ENCODE peak calls at places on chromosomes 5 and 9, in four cellular contexts. M, C, H and V are unnamed samples.
A peak's percentile ranks its signal among the peaks of the same experiment; 100 is the strongest.

GRCh38 chr5:112641515-112642110 is 96.1 kb upstream of the APC start:
- DNase-seq in M (no peak), H (no peak), C (no peak), V (no peak)

GRCh38 chr5:139104577-139105271 is 93.4 kb downstream of the SIL1 start:
- DNase-seq in C (no peak), H (no peak), M (peak; percentile 87), V (no peak)

GRCh38 chr5:74112372-74112875 is 486.4 kb downstream of the ARHGEF28 start:
- DNase-seq in C (no peak), H (no peak), M (no peak), V (no peak)

GRCh38 chr5:96294887-96295209 is 138.2 kb downstream of the PCSK1 start:
- DNase-seq in M (no peak), C (no peak), H (no peak), V (no peak)

GRCh38 chr9:135039266-135039870 is 48.1 kb upstream of the OLFM1 start:
- DNase-seq in H (no peak), C (peak; percentile 29), M (peak; percentile 50), V (no peak)

GRCh38 chr9:26170224-26170623 is 492.0 kb upstream of the TUSC1 start:
- DNase-seq in H (no peak), M (no peak), C (no peak), V (no peak)

GRCh38 chr5:166758151-166758550 is 1533.3 kb upstream of the WWC1 start:
- DNase-seq in H (no peak), C (no peak), M (no peak), V (no peak)

GRCh38 chr9:109903515-109904138 is 123.6 kb downstream of the PALM2AKAP2 start:
- DNase-seq in H (peak; percentile 71), C (no peak), M (no peak), V (peak; percentile 71)

GRCh38 chr9:133643362-133643755 is 7.2 kb downstream of the DBH start:
- DNase-seq in M (no peak), C (no peak), H (no peak), V (no peak)

GRCh38 chr5:177503351-177504085 is 6.1 kb downstream of the DOK3 start:
- DNase-seq in H (no peak), M (no peak), C (no peak), V (no peak)
- H3K27ac ChIP-seq in H (no peak overlapping the region), M (no peak overlapping the region), C (no peak overlapping the region), V (no peak overlapping the region)

GRCh38 chr9:91811024-91811909 is 138.8 kb downstream of the ROR2 start:
- DNase-seq in H (no peak), M (peak; percentile 57), C (no peak), V (no peak)

GRCh38 chr9:91812191-91812590 is 137.8 kb downstream of the ROR2 start:
- DNase-seq in M (peak; percentile 30), H (no peak), C (no peak), V (no peak)

GRCh38 chr9:91814214-91814613 is 135.8 kb downstream of the ROR2 start:
- DNase-seq in C (no peak), H (no peak), M (peak; percentile 31), V (no peak)

GRCh38 chr9:91814681-91815212 is 135.3 kb downstream of the ROR2 start:
- DNase-seq in H (no peak), C (no peak), M (peak; percentile 31), V (no peak)

GRCh38 chr9:91813261-91813795 is 136.7 kb downstream of the ROR2 start:
- DNase-seq in H (no peak), M (peak; percentile 50), C (no peak), V (no peak)
- H3K4me1 ChIP-seq in H (no peaks in the 10 kb centered on the region), M (no peaks in the 10 kb centered on the region), C (no peaks in the 10 kb centered on the region), V (no peaks in the 10 kb centered on the region)

DNA sequence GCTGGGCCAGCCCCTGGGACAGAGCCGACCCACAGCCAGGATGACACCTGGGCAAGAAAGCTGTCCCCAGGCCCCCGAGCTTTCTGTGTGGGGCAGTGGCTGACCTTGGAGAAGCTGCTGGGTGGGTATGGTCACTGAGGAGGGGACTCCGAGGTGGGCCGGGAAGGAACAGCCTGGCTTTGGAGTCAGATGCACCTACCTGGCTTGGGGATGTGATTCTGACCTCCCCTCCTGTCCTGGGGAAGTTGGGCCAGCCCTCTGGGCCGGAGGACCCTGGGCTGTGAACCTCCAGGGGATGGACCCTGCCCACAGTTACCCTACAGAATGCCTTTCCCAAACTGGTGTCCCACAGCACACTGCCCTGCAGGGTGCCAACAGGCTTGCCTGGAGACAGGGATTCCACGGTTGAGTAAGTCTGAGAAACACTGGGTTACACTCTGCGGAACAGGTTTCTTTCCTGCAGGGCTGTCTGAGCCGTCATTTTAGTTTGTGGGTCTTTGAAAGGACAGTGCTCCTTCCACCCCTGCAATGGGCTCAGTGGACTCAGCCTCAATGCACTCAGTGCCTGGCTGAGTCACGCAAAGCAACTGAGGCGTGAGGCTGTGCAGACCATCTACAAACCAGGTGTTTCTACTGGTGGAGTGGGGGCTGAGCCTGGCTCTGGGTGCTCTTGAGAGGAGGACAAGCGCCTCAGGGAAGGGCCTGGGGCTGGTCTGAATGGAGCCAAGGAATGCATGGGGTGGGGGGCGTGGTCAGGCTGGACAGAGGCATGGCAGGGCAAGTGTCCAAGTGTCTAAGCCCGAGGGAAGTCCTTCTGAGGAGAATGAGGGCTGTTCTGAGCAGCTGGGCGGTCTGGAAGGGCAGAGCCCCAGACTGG is 41.3 kb upstream of the PHYKPL start:
- DNase-seq in M (no peak), H (no peak), C (no peak), V (no peak)
- H3K27ac ChIP-seq in M (no peak overlapping the region), H (no peak overlapping the region), C (no peak overlapping the region), V (no peak overlapping the region)

GRCh38 chr5:154757647-154758406 is 2.6 kb downstream of the LARP1 start:
- DNase-seq in M (no peak), C (no peak), H (no peak), V (peak; percentile 18)

GRCh38 chr5:154761062-154761740 is 6.0 kb downstream of the LARP1 start:
- DNase-seq in H (no peak), C (no peak), M (no peak), V (peak; percentile 14)

GRCh38 chr5:154758501-154758900 is 3.3 kb downstream of the LARP1 start:
- DNase-seq in M (no peak), H (no peak), C (no peak), V (no peak)

GRCh38 chr5:154756871-154757646 is 1.9 kb downstream of the LARP1 start:
- DNase-seq in M (peak; percentile 84), H (no peak), C (peak; percentile 65), V (peak; percentile 35)

GRCh38 chr5:154758977-154759376 is 3.8 kb downstream of the LARP1 start:
- DNase-seq in C (no peak), M (no peak), H (no peak), V (no peak)
- H3K4me1 ChIP-seq in C (peaks cover 25% of the 10 kb centered on the region), M (peaks cover 5% of the 10 kb centered on the region), H (peaks cover 70% of the 10 kb centered on the region), V (peaks cover 56% of the 10 kb centered on the region)

GRCh38 chr9:108050894-108051293 is 561.3 kb upstream of the KLF4 start:
- DNase-seq in M (no peak), H (no peak), C (no peak), V (no peak)

GRCh38 chr9:108056805-108057386 is 567.3 kb upstream of the KLF4 start:
- DNase-seq in C (no peak), H (no peak), M (no peak), V (no peak)

GRCh38 chr9:108052431-108053080 is 563.0 kb upstream of the KLF4 start:
- DNase-seq in C (no peak), M (no peak), H (no peak), V (no peak)

GRCh38 chr9:108056083-108056804 is 566.7 kb upstream of the KLF4 start:
- DNase-seq in M (no peak), H (no peak), C (no peak), V (no peak)

DNA sequence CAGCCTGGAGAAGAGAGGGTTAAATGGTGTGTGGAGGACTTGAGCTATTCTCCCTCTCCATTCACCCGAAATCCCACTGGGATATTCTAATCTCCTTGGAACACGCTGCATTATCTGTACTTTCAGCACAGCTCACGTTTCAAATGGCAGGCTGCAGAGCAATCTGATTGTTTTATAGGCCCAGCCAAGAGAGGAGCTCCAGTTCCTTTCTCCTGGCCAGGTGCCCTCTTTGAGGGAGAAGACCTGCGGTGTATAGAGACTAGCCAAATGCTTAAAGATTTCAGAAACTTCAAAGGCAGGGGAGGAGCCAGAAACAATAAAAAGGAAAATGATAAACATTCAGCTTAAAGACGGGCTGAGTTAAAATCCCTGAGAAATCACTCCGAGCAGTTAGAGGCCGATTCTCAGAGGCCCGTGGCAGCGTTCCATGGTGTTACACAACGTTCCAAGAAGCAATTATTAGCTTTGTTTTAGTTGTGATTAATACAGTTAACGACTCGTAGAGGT is 564.0 kb upstream of the KLF4 start:
- DNase-seq in H (no peak), M (peak; percentile 88), C (peak; percentile 55), V (no peak)
- H3K27ac ChIP-seq in H (no peak overlapping the region), M (no peak overlapping the region), C (peak overlapping the region; percentile 4), V (no peak overlapping the region)

GRCh38 chr5:151097081-151097480 is 16.2 kb upstream of the TNIP1 start:
- DNase-seq in H (no peak), M (no peak), C (peak; percentile 43), V (no peak)
- H3K4me1 ChIP-seq in H (peaks cover 49% of the 10 kb centered on the region), M (no peaks in the 10 kb centered on the region), C (peaks cover 16% of the 10 kb centered on the region), V (peaks cover 30% of the 10 kb centered on the region)

GRCh38 chr9:115333671-115334070 is 215.7 kb upstream of the TNC start:
- DNase-seq in C (no peak), M (no peak), H (no peak), V (no peak)
- H3K27ac ChIP-seq in C (no peak overlapping the region), M (no peak overlapping the region), H (no peak overlapping the region), V (no peak overlapping the region)

GRCh38 chr9:137690939-137691647 is 72.3 kb downstream of the EHMT1 start:
- DNase-seq in C (no peak), M (no peak), H (no peak), V (no peak)
- H3K4me1 ChIP-seq in C (peaks cover 12% of the 10 kb centered on the region), M (no peaks in the 10 kb centered on the region), H (peaks cover 53% of the 10 kb centered on the region), V (peaks cover 11% of the 10 kb centered on the region)